ENCODE peak calls at places on chromosome X, in seven cellular contexts. L is ovary, M is tibial nerve, B is lower leg skin, P is prostate gland, A is A549, I is sigmoid colon. J is an unnamed sample.

GRCh38 chrX:85244411-85245210 is 820 bp downstream of the ZNF711 start:
- DNase-seq in L (peak; percentile 10), M (no peak), B (no peak), P (peak; percentile 3), A (peak; percentile 5), I (no peak), J (peak; percentile 17)

GRCh38 chrX:115392871-115393270 is 103.4 kb downstream of the LUZP4 start:
- DNase-seq in L (no peak), M (no peak), B (no peak), P (no peak), A (no peak), I (no peak), J (no peak)

GRCh38 chrX:42050345-42050744 is 127.0 kb upstream of the CASK start:
- DNase-seq in L (no peak), M (no peak), B (no peak), P (no peak), A (no peak), I (no peak), J (no peak)

GRCh38 chrX:45372151-45372550 is 171.5 kb upstream of the DIPK2B start:
- DNase-seq in L (no peak), M (no peak), B (no peak), P (no peak), A (no peak), I (no peak), J (no peak)

GRCh38 chrX:23332101-23332887 is 2.4 kb upstream of the PTCHD1 start:
- DNase-seq in L (no peak), M (no peak), B (no peak), P (peak; percentile 6), A (no peak), I (no peak), J (no peak)

GRCh38 chrX:45749375-45749774 is 548.7 kb upstream of the DIPK2B start:
- DNase-seq in L (no peak), M (no peak), B (no peak), P (no peak), A (no peak), I (no peak), J (no peak)

GRCh38 chrX:75086731-75087195 is 69.3 kb downstream of the ABCB7 start:
- DNase-seq in L (no peak), M (no peak), B (no peak), P (no peak), A (no peak), I (no peak), J (no peak)

GRCh38 chrX:153662266-153662665 is 11.3 kb downstream of the PNCK start:
- DNase-seq in L (no peak), M (no peak), B (peak; percentile 88), P (peak; percentile 24), A (no peak), I (peak; percentile 71), J (peak; percentile 37)

GRCh38 chrX:154396948-154397887 is 959 bp upstream of the RPL10 start:
- DNase-seq in L (peak; percentile 83), M (peak; percentile 54), B (peak; percentile 94), P (no peak), A (peak; percentile 61), I (peak; percentile 90), J (peak; percentile 72)

GRCh38 chrX:37470711-37471110 is 100.8 kb upstream of the LANCL3 start:
- DNase-seq in L (no peak), M (no peak), B (no peak), P (no peak), A (no peak), I (no peak), J (no peak)

GRCh38 chrX:39855748-39856129 is 242.0 kb downstream of the BCOR start:
- DNase-seq in L (no peak), M (no peak), B (no peak), P (no peak), A (peak; percentile 28), I (no peak), J (no peak)

GRCh38 chrX:129523076-129524055 is at the start of gene SMARCA1:
- DNase-seq in L (peak; percentile 77), M (peak; percentile 11), B (peak; percentile 85), P (peak; percentile 36), A (peak; percentile 67), I (peak; percentile 86), J (peak; percentile 67)

GRCh38 chrX:129520151-129520550 is 3.1 kb downstream of the SMARCA1 start:
- DNase-seq in L (no peak), M (no peak), B (no peak), P (no peak), A (no peak), I (no peak), J (no peak)

GRCh38 chrX:129525162-129525561 is 1.9 kb upstream of the SMARCA1 start:
- DNase-seq in L (no peak), M (no peak), B (no peak), P (no peak), A (no peak), I (no peak), J (no peak)

GRCh38 chrX:129524250-129524850 is 1.1 kb upstream of the SMARCA1 start:
- DNase-seq in L (no peak), M (no peak), B (no peak), P (no peak), A (no peak), I (no peak), J (no peak)

GRCh38 chrX:129522184-129523059 is 868 bp downstream of the SMARCA1 start:
- DNase-seq in L (peak; percentile 75), M (peak; percentile 24), B (no peak), P (peak; percentile 37), A (peak; percentile 55), I (peak; percentile 80), J (peak; percentile 68)
- TF ChIP-seq CTCF in L (no peak), M (no peak), B (no peak), P (no peak), A (no peak), I (no peak), J (no peak)

GRCh38 chrX:48595929-48596328 is 1.4 kb upstream of the WDR13 start:
- DNase-seq in L (no peak), M (no peak), B (no peak), P (no peak), A (no peak), I (no peak), J (no peak)

GRCh38 chrX:48600226-48600625 is 2.9 kb downstream of the WDR13 start:
- DNase-seq in L (no peak), M (no peak), B (no peak), P (no peak), A (no peak), I (no peak), J (no peak)

GRCh38 chrX:48599341-48599740 is 2.0 kb downstream of the WDR13 start:
- DNase-seq in L (no peak), M (no peak), B (no peak), P (no peak), A (no peak), I (no peak), J (no peak)

GRCh38 chrX:48598645-48599044 is 1.4 kb downstream of the WDR13 start:
- DNase-seq in L (peak; percentile 42), M (no peak), B (no peak), P (no peak), A (no peak), I (no peak), J (no peak)

DNA sequence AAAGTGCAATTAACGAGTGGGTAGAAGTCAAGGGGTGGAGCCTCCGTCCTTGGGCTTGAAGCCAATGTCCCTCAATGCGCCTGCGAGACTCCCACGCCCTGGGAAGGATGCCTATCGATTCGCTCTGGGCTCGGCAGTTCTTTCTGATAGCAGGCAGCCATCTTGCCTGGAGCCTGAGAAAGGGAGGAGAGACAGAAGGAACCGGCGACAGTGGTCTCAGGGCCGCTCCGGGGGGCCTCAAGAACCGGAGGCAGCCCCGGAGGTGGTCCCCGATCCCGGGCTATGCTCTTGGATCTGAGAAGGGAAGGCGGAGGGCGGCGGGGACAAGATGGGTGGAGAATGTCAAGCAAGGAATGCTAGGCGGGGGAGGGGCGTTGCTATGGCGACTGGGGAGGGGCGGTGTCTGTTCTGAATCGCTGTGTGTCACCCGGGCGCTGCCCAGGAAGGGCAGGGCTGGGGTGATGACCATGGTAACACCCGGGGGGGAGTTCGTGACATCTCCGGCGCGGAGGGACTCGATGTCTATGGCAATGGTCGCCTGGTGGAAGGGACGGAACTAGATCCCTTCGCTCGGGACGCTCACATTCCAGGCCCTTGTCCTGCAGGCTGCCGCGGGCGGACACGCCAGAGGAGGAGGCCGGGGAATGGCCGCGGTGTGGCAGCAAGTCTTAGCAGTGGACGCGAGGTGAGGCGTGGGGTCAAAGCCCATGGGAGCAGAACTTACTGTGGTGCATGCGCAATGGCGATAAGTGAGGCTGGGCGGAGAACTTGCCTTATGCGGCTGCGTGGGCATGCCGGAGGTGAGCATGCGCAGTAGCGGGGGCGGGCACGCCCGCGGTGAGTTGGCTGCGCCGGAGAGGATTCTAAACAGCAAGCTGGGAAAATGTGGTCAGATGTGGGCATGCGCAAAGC is at the start of gene WDR13:
- DNase-seq in L (peak; percentile 92), M (peak; percentile 84), B (peak; percentile 98), P (peak; percentile 86), A (peak; percentile 88), I (peak; percentile 95), J (peak; percentile 96)
- TF ChIP-seq POLR2A in L (peak; percentile 72), M (peak; percentile 62), B (no peak), P (peak; percentile 58), A (peak; percentile 86), I (peak; percentile 15), J (peak; percentile 58)

GRCh38 chrX:10360121-10360520 is 203.3 kb downstream of the CLCN4 start:
- DNase-seq in L (no peak), M (no peak), B (no peak), P (no peak), A (no peak), I (peak; percentile 67), J (no peak)
- TF ChIP-seq CTCF in L (no peak), M (no peak), B (no peak), P (no peak), A (no peak), I (no peak), J (no peak)

DNA sequence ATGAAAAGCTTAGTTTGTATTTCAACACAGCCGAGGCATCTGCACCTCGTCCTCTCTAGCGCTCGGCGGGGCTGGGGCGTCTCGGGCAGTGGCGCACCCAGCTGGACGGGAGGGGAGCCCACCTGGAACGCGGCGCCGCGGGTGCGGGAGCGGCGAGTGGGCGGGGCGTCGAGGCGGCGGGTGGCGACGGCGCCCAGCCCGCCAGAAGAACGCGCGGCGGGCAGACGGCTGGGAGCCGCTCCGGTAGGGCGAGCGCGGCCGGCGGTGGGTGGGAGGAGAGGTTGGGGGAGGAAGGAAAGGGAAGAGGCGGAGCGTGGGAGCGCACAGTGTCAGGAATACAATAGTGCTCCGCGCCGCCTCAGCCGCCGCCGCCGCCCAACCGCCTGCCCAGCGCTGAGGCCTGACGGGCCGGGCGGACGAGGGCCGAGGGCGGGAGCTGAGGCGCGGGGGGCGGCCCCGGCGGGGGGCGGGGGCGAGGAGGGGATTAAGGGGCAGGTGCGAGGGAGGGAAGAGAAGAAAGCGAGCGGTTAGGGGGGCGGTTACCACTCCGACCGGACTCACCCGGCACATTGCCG is at the start of gene JADE3:
- DNase-seq in L (peak; percentile 76), M (peak; percentile 42), B (peak; percentile 92), P (peak; percentile 66), A (peak; percentile 61), I (peak; percentile 85), J (peak; percentile 76)
- TF ChIP-seq POLR2A in L (no peak), M (no peak), B (no peak), P (peak; percentile 56), A (peak; percentile 45), I (no peak), J (peak; percentile 71)

GRCh38 chrX:129678176-129678880 is 23.6 kb upstream of the APLN start:
- DNase-seq in L (peak; percentile 53), M (no peak), B (no peak), P (no peak), A (peak; percentile 61), I (peak; percentile 71), J (peak; percentile 37)
- TF ChIP-seq CTCF in L (no peak), M (peak; percentile 40), B (no peak), P (no peak), A (peak; percentile 51), I (no peak), J (peak; percentile 49)